ENCODE peak calls at places on chromosome 2, in four cellular contexts. One of them, this sample, is unnamed.
A peak's percentile ranks its signal among the peaks of the same experiment; 100 is the strongest.

GRCh38 chr2:28752608-28752984 is 966 bp downstream of the PPP1CB start:
- DNase-seq in breast epithelium: no peak
- DNase-seq in lower leg skin: no peak
- DNase-seq in tibial nerve: no peak
- DNase-seq in this sample: no peak

GRCh38 chr2:182763311-182763912 is 47.4 kb downstream of the DNAJC10 start:
- DNase-seq in breast epithelium: no peak
- DNase-seq in lower leg skin: no peak
- DNase-seq in tibial nerve: no peak
- DNase-seq in this sample: no peak

GRCh38 chr2:207616185-207616584 is 9.0 kb downstream of the METTL21A start:
- DNase-seq in breast epithelium: no peak
- DNase-seq in lower leg skin: no peak
- DNase-seq in tibial nerve: no peak
- DNase-seq in this sample: no peak

GRCh38 chr2:65443509-65444200 is 11.3 kb upstream of the SPRED2 start:
- DNase-seq in breast epithelium: no peak
- DNase-seq in lower leg skin: no peak
- DNase-seq in tibial nerve: no peak
- DNase-seq in this sample: no peak

GRCh38 chr2:218221015-218221414 is 4.0 kb downstream of the ARPC2 start:
- DNase-seq in breast epithelium: no peak
- DNase-seq in lower leg skin: no peak
- DNase-seq in tibial nerve: no peak
- DNase-seq in this sample: no peak

GRCh38 chr2:676647-677055 is 555 bp downstream of the TMEM18 start:
- DNase-seq in breast epithelium: peak; percentile 99
- DNase-seq in lower leg skin: peak; percentile 100
- DNase-seq in tibial nerve: peak; percentile 98
- DNase-seq in this sample: no peak

GRCh38 chr2:96872591-96873349 is 2.9 kb upstream of the SEMA4C start:
- DNase-seq in breast epithelium: no peak
- DNase-seq in lower leg skin: no peak
- DNase-seq in tibial nerve: no peak
- DNase-seq in this sample: no peak

GRCh38 chr2:232937278-232937906 is 67.3 kb downstream of the SNORC start:
- DNase-seq in breast epithelium: no peak
- DNase-seq in lower leg skin: no peak
- DNase-seq in tibial nerve: no peak
- DNase-seq in this sample: no peak

GRCh38 chr2:65504201-65504600 is 71.8 kb upstream of the SPRED2 start:
- DNase-seq in breast epithelium: no peak
- DNase-seq in lower leg skin: peak; percentile 54
- DNase-seq in tibial nerve: no peak
- DNase-seq in this sample: no peak

GRCh38 chr2:38747819-38748218 is 3.3 kb downstream of the SRSF7 start:
- DNase-seq in breast epithelium: no peak
- DNase-seq in lower leg skin: no peak
- DNase-seq in tibial nerve: no peak
- DNase-seq in this sample: no peak

GRCh38 chr2:177393381-177393780 is 808 bp downstream of the AGPS start:
- DNase-seq in breast epithelium: no peak
- DNase-seq in lower leg skin: no peak
- DNase-seq in tibial nerve: no peak
- DNase-seq in this sample: no peak

GRCh38 chr2:76953733-76954347 is 568.3 kb downstream of the LRRTM4 start:
- DNase-seq in breast epithelium: no peak
- DNase-seq in lower leg skin: no peak
- DNase-seq in tibial nerve: no peak
- DNase-seq in this sample: no peak

GRCh38 chr2:85548608-85548900 is 9.6 kb downstream of the MAT2A start:
- DNase-seq in breast epithelium: no peak
- DNase-seq in lower leg skin: no peak
- DNase-seq in tibial nerve: no peak
- DNase-seq in this sample: no peak

GRCh38 chr2:85547089-85547858 is 8.3 kb downstream of the MAT2A start:
- DNase-seq in breast epithelium: no peak
- DNase-seq in lower leg skin: peak; percentile 52
- DNase-seq in tibial nerve: no peak
- DNase-seq in this sample: no peak

GRCh38 chr2:85549095-85549494 is 10.1 kb downstream of the MAT2A start:
- DNase-seq in breast epithelium: no peak
- DNase-seq in lower leg skin: no peak
- DNase-seq in tibial nerve: no peak
- DNase-seq in this sample: no peak

GRCh38 chr2:85549826-85550225 is 10.9 kb downstream of the MAT2A start:
- DNase-seq in breast epithelium: no peak
- DNase-seq in lower leg skin: peak; percentile 58
- DNase-seq in tibial nerve: no peak
- DNase-seq in this sample: no peak

GRCh38 chr2:85547859-85548607 is 9.1 kb downstream of the MAT2A start:
- DNase-seq in breast epithelium: no peak
- DNase-seq in lower leg skin: peak; percentile 32
- DNase-seq in tibial nerve: no peak
- DNase-seq in this sample: no peak
- TF ChIP-seq POLR2A in breast epithelium: no peak
- TF ChIP-seq POLR2A in lower leg skin: no peak
- TF ChIP-seq POLR2A in tibial nerve: no peak
- TF ChIP-seq POLR2A in this sample: no peak

GRCh38 chr2:187511356-187512315 is 42.6 kb downstream of the TFPI start:
- DNase-seq in breast epithelium: no peak
- DNase-seq in lower leg skin: no peak
- DNase-seq in tibial nerve: no peak
- DNase-seq in this sample: no peak
- H3K4me3 ChIP-seq in breast epithelium: no peak overlapping the region
- H3K4me3 ChIP-seq in lower leg skin: no peak overlapping the region
- H3K4me3 ChIP-seq in tibial nerve: no peak overlapping the region
- H3K4me3 ChIP-seq in this sample: no peak overlapping the region

GRCh38 chr2:120485096-120485495 is 139.2 kb downstream of the INHBB start:
- DNase-seq in breast epithelium: no peak
- DNase-seq in lower leg skin: no peak
- DNase-seq in tibial nerve: no peak
- DNase-seq in this sample: no peak

GRCh38 chr2:120482334-120482733 is 136.4 kb downstream of the INHBB start:
- DNase-seq in breast epithelium: no peak
- DNase-seq in lower leg skin: peak; percentile 82
- DNase-seq in tibial nerve: no peak
- DNase-seq in this sample: no peak

GRCh38 chr2:120480903-120481445 is 135.0 kb downstream of the INHBB start:
- DNase-seq in breast epithelium: peak; percentile 56
- DNase-seq in lower leg skin: peak; percentile 58
- DNase-seq in tibial nerve: no peak
- DNase-seq in this sample: no peak

GRCh38 chr2:120481446-120482194 is 135.7 kb downstream of the INHBB start:
- DNase-seq in breast epithelium: peak; percentile 46
- DNase-seq in lower leg skin: peak; percentile 54
- DNase-seq in tibial nerve: no peak
- DNase-seq in this sample: no peak

DNA sequence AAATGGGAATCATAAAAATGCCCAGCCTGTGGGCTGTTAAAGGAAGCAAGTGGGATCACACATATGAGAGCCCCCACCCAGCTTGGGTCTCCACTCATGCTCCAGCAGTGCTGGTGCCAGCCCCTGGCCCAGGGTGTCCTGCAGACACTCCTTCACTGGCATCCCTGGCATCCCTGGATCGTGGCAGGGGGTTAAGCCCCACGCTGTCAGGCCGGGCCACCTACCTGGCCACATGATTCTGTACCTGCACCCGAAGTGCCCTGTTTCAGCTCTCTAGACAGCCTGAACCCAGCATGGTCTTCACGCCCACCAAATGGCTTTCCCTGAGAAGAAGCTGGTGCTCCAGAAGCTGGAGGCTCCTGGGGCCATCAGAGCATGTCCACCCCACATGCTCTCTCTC is 137.4 kb downstream of the INHBB start:
- DNase-seq in breast epithelium: no peak
- DNase-seq in lower leg skin: no peak
- DNase-seq in tibial nerve: no peak
- DNase-seq in this sample: no peak
- TF ChIP-seq POLR2A in breast epithelium: no peak
- TF ChIP-seq POLR2A in lower leg skin: no peak
- TF ChIP-seq POLR2A in tibial nerve: no peak
- TF ChIP-seq POLR2A in this sample: no peak

DNA sequence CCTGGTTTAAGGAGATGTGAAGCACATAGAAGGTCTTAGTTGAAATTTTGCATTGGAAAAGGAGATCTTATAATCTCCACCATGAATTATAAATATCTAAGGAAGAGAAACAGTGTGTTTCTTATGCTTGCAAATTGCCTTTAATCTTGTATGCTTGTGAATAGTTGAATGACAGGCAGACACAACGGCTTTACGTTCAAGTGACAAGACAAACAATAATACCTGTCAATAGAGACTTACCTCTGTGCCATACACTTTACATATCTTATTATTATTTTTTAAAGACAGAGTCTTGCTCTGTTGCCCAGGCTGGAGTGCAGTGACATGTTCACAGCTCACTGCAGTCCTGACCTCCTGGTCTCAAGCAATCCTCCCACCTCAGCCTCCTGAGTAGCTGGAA is 113.7 kb downstream of the QPCT start:
- DNase-seq in breast epithelium: no peak
- DNase-seq in lower leg skin: no peak
- DNase-seq in tibial nerve: no peak
- DNase-seq in this sample: no peak
- H3K4me3 ChIP-seq in breast epithelium: no peak overlapping the region
- H3K4me3 ChIP-seq in lower leg skin: no peak overlapping the region
- H3K4me3 ChIP-seq in tibial nerve: no peak overlapping the region
- H3K4me3 ChIP-seq in this sample: no peak overlapping the region

GRCh38 chr2:54557211-54557600 is 101.1 kb downstream of the SPTBN1 start:
- DNase-seq in breast epithelium: no peak
- DNase-seq in lower leg skin: no peak
- DNase-seq in tibial nerve: no peak
- DNase-seq in this sample: no peak

GRCh38 chr2:54558976-54559410 is 102.9 kb downstream of the SPTBN1 start:
- DNase-seq in breast epithelium: no peak
- DNase-seq in lower leg skin: no peak
- DNase-seq in tibial nerve: no peak
- DNase-seq in this sample: no peak

GRCh38 chr2:54558188-54558975 is 102.3 kb downstream of the SPTBN1 start:
- DNase-seq in breast epithelium: peak; percentile 65
- DNase-seq in lower leg skin: peak; percentile 92
- DNase-seq in tibial nerve: no peak
- DNase-seq in this sample: no peak

GRCh38 chr2:54556659-54557121 is 100.6 kb downstream of the SPTBN1 start:
- DNase-seq in breast epithelium: no peak
- DNase-seq in lower leg skin: no peak
- DNase-seq in tibial nerve: no peak
- DNase-seq in this sample: no peak

GRCh38 chr2:54557601-54558187 is 101.6 kb downstream of the SPTBN1 start:
- DNase-seq in breast epithelium: peak; percentile 57
- DNase-seq in lower leg skin: peak; percentile 89
- DNase-seq in tibial nerve: no peak
- DNase-seq in this sample: no peak
- TF ChIP-seq POLR2A in breast epithelium: no peak
- TF ChIP-seq POLR2A in lower leg skin: no peak
- TF ChIP-seq POLR2A in tibial nerve: no peak
- TF ChIP-seq POLR2A in this sample: no peak

DNA sequence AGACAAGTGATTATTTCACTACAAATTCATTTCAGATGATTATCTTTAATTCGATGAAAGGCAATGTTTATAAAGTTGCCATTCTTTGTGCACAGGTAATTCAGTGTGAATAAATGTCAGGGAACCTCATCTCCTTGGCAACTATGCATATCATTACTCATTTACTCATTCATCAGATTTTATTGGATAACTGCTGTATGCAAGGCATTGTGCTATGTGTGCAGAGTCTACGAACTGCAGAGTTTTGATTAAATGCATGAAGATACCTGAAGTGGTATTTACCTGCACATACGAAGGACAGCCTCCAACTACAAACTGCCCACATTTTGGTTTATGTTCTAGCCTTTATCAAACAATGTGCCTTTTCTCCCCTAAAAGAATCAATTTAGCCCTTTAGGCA is 3.5 kb downstream of the RND3 start:
- DNase-seq in breast epithelium: no peak
- DNase-seq in lower leg skin: no peak
- DNase-seq in tibial nerve: no peak
- DNase-seq in this sample: no peak
- H3K4me3 ChIP-seq in breast epithelium: peak overlapping the region; percentile 82
- H3K4me3 ChIP-seq in lower leg skin: no peak overlapping the region
- H3K4me3 ChIP-seq in tibial nerve: peak overlapping the region; percentile 94
- H3K4me3 ChIP-seq in this sample: peak overlapping the region; percentile 82

GRCh38 chr2:240997856-240998705 is at the start of gene SNED1:
- DNase-seq in breast epithelium: peak; percentile 87
- DNase-seq in lower leg skin: peak; percentile 98
- DNase-seq in tibial nerve: peak; percentile 89
- DNase-seq in this sample: no peak
- TF ChIP-seq POLR2A in breast epithelium: peak; percentile 35
- TF ChIP-seq POLR2A in lower leg skin: no peak
- TF ChIP-seq POLR2A in tibial nerve: no peak
- TF ChIP-seq POLR2A in this sample: no peak

DNA sequence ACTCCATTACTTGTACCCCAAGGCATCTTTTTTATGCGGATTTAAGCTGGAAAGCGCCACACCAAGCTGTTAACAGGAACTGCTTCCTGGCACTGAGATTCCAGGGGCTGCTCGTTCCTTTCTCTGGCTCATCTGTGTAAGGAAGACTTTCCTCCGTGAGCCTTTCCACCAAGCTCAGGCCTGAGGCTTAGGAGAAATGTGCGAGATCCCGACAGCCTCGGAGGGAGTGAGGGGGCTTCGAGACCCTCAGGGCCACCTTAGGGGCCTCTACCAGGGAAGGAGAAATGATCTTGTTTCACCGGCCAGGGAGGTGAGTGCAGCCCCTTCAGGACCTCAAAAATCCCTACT is 17.1 kb downstream of the B3GNT7 start:
- DNase-seq in breast epithelium: no peak
- DNase-seq in lower leg skin: no peak
- DNase-seq in tibial nerve: no peak
- DNase-seq in this sample: no peak
- H3K4me3 ChIP-seq in breast epithelium: peak overlapping the region; percentile 52
- H3K4me3 ChIP-seq in lower leg skin: no peak overlapping the region
- H3K4me3 ChIP-seq in tibial nerve: peak overlapping the region; percentile 73
- H3K4me3 ChIP-seq in this sample: peak overlapping the region; percentile 67

GRCh38 chr2:191650896-191651773 is 26.8 kb upstream of the NABP1 start:
- DNase-seq in breast epithelium: no peak
- DNase-seq in lower leg skin: no peak
- DNase-seq in tibial nerve: no peak
- DNase-seq in this sample: no peak
- TF ChIP-seq POLR2A in breast epithelium: no peak
- TF ChIP-seq POLR2A in lower leg skin: no peak
- TF ChIP-seq POLR2A in tibial nerve: no peak
- TF ChIP-seq POLR2A in this sample: no peak